ENCODE peak calls at places on chromosomes 5 and 9, in five cellular contexts. R is NCI-H1092 treated with DMSO at 0.1 percent for 48 hours; B is effector memory CD4-positive, alpha-beta T cell; P is GM10248; L is NCI-H1930. O is an unnamed sample.

GRCh38 chr5:73311291-73312110 is 137.1 kb downstream of the FOXD1 start:
- DNase-seq in P (no peak), L (no peak), B (no peak), R (no peak), O (peak)

GRCh38 chr5:64210866-64211265 is 45.2 kb downstream of the RNF180 start:
- DNase-seq in P (no peak), B (no peak), R (no peak), L (no peak), O (no peak)

GRCh38 chr9:120934271-120934670 is 7.7 kb upstream of the TRAF1 start:
- DNase-seq in L (no peak), P (no peak), R (no peak), B (no peak), O (no peak)

GRCh38 chr5:73948720-73949119 is 322.7 kb downstream of the ARHGEF28 start:
- DNase-seq in L (no peak), R (peak), B (no peak), P (no peak), O (no peak)

GRCh38 chr5:157555031-157555640 is 20.4 kb downstream of the ADAM19 start:
- DNase-seq in P (no peak), R (no peak), B (no peak), L (no peak), O (peak)

GRCh38 chr9:93902780-93903655 is 52.1 kb downstream of the BARX1 start:
- DNase-seq in L (no peak), B (no peak), P (no peak), R (no peak), O (no peak)

GRCh38 chr9:93579711-93580516 is 3.5 kb downstream of the PHF2 start:
- DNase-seq in P (no peak), R (no peak), B (no peak), L (no peak), O (no peak)

GRCh38 chr5:92923885-92924284 is 657.1 kb downstream of the NR2F1-AS1 start:
- DNase-seq in P (no peak), B (no peak), R (no peak), L (no peak), O (no peak)

GRCh38 chr5:160438316-160439204 is 16.9 kb downstream of the PTTG1 start:
- DNase-seq in R (peak), P (peak), B (peak), L (peak), O (peak)

GRCh38 chr5:127417534-127417933 is 99.9 kb upstream of the PRRC1 start:
- DNase-seq in R (peak), P (no peak), L (no peak), B (no peak), O (no peak)

GRCh38 chr5:121873409-121873808 is 21.7 kb downstream of the FTMT start:
- DNase-seq in R (no peak), L (no peak), B (no peak), P (no peak), O (no peak)

GRCh38 chr9:17987174-17987573 is 408.3 kb downstream of the SH3GL2 start:
- DNase-seq in R (no peak), B (no peak), L (no peak), P (no peak), O (no peak)

GRCh38 chr9:30015073-30015472 is 2369.4 kb upstream of the ACO1 start:
- DNase-seq in P (no peak), B (no peak), R (no peak), L (no peak), O (no peak)

GRCh38 chr9:108674766-108675530 is 180.8 kb downstream of the ACTL7B start:
- DNase-seq in B (no peak), P (no peak), L (no peak), R (no peak), O (no peak)

GRCh38 chr5:119274024-119274766 is 81.6 kb upstream of the TNFAIP8 start:
- DNase-seq in B (no peak), L (no peak), R (no peak), P (no peak), O (peak)

GRCh38 chr9:124415852-124416484 is 726 bp upstream of the PSMB7 start:
- DNase-seq in P (no peak), R (no peak), L (no peak), B (no peak), O (no peak)

GRCh38 chr5:14399054-14399657 is 182.4 kb upstream of the OTULINL start:
- DNase-seq in P (peak), B (no peak), L (no peak), R (peak), O (no peak)

GRCh38 chr5:125834438-125835147 is 588.6 kb upstream of the GRAMD2B start:
- DNase-seq in L (no peak), B (no peak), P (no peak), R (no peak), O (no peak)

GRCh38 chr9:81083062-81083461 is 606.3 kb downstream of the TLE1 start:
- DNase-seq in P (no peak), B (no peak), R (no peak), L (no peak), O (no peak)

GRCh38 chr9:126638571-126639132 is 24.9 kb downstream of the LMX1B start:
- DNase-seq in R (no peak), L (no peak), B (no peak), P (no peak), O (no peak)

GRCh38 chr9:136943291-136944093 is 1.0 kb downstream of the FBXW5 start:
- DNase-seq in B (no peak), P (peak), R (no peak), L (no peak), O (no peak)

O was measured in trophoblast cell.